ENCODE peak calls at places on chromosomes 5 and 9, in six cellular contexts. I, K, B, T, V and H are unnamed samples.

GRCh38 chr9:72583370-72583769 is 62.0 kb downstream of the TMC1 start:
- DNase-seq in I (no peak), K (no peak), B (no peak), T (no peak), V (peak), H (no peak)

GRCh38 chr5:16593013-16593412 is 23.8 kb downstream of the RETREG1 start:
- DNase-seq in I (no peak), K (no peak), B (no peak), T (no peak), V (peak), H (peak)

GRCh38 chr9:114898741-114899140 is 31.6 kb downstream of the TNFSF8 start:
- DNase-seq in I (peak), K (no peak), B (peak), T (peak), V (no peak), H (no peak)

GRCh38 chr5:122845253-122846050 is at the start of gene SNX24:
- DNase-seq in I (peak), K (peak), B (peak), T (peak), V (peak), H (peak)

GRCh38 chr5:132491368-132492364 is 1.1 kb upstream of the IRF1 start:
- DNase-seq in I (no peak), K (no peak), B (peak), T (no peak), V (no peak), H (no peak)

GRCh38 chr9:129253820-129254381 is 75.8 kb upstream of the IER5L start:
- DNase-seq in I (no peak), K (no peak), B (peak), T (no peak), V (no peak), H (no peak)

GRCh38 chr5:140114341-140115185 is 654 bp downstream of the PURA start:
- DNase-seq in I (peak), K (peak), B (peak), T (peak), V (peak), H (no peak)

GRCh38 chr5:71887680-71888079 is 168.6 kb downstream of the CARTPT start:
- DNase-seq in I (no peak), K (peak), B (no peak), T (no peak), V (peak), H (peak)

GRCh38 chr5:57276353-57276752 is 102.5 kb downstream of the GPBP1 start:
- DNase-seq in I (no peak), K (no peak), B (no peak), T (no peak), V (no peak), H (no peak)